ENCODE peak calls at places on chromosomes 6 and 20, in six cellular contexts. T is H1, V is IMR-90, D is H9, Z is neuronal stem cell, U is mesendoderm. J is an unnamed sample.
A peak's percentile ranks its signal among the peaks of the same experiment; 100 is the strongest.

GRCh38 chr6:115969930-115970273 is 90.8 kb downstream of the FRK start:
- DNase-seq in D (no peak), Z (no peak), T (no peak), V (peak; percentile 6), U (no peak), J (no peak)

GRCh38 chr6:69022991-69023390 is 387.9 kb downstream of the ADGRB3 start:
- DNase-seq in Z (no peak), T (no peak), V (peak; percentile 53), U (no peak), D (no peak), J (no peak)

GRCh38 chr20:6559791-6560190 is 207.7 kb upstream of the BMP2 start:
- DNase-seq in U (no peak), Z (no peak), V (peak; percentile 8), D (no peak), T (no peak), J (no peak)

GRCh38 chr6:158853072-158853871 is 34.1 kb upstream of the EZR start:
- DNase-seq in U (peak; percentile 99), V (peak; percentile 79), D (peak; percentile 99), T (peak; percentile 84), Z (peak; percentile 67), J (peak; percentile 94)

GRCh38 chr20:14065774-14066173 is 70.5 kb downstream of the MACROD2 start:
- DNase-seq in U (no peak), Z (no peak), V (no peak), D (no peak), T (no peak), J (no peak)

GRCh38 chr6:32666420-32667300 is at the start of gene HLA-DQB1:
- DNase-seq in Z (peak; percentile 31), U (peak; percentile 53), T (no peak), D (peak; percentile 75), V (no peak), J (peak; percentile 52)

GRCh38 chr6:158405933-158406332 is 93.7 kb downstream of the TULP4 start:
- DNase-seq in D (no peak), T (no peak), U (no peak), V (no peak), Z (no peak), J (no peak)

GRCh38 chr6:160930547-160931377 is 60.8 kb upstream of the MAP3K4 start:
- DNase-seq in Z (peak; percentile 72), V (peak; percentile 71), D (peak; percentile 76), U (peak; percentile 76), T (peak; percentile 90), J (peak; percentile 98)

GRCh38 chr20:33373735-33374605 is 27.3 kb downstream of the CDK5RAP1 start:
- DNase-seq in D (no peak), V (peak; percentile 94), T (no peak), U (no peak), Z (no peak), J (no peak)

GRCh38 chr6:145532361-145532760 is 203.0 kb downstream of the EPM2A start:
- DNase-seq in T (peak; percentile 45), V (no peak), D (peak; percentile 56), U (peak; percentile 46), Z (no peak), J (no peak)

GRCh38 chr6:49849121-49849907 is 17.0 kb downstream of the CRISP1 start:
- DNase-seq in V (peak; percentile 55), T (no peak), Z (peak; percentile 41), U (peak; percentile 59), D (no peak), J (peak; percentile 89)

GRCh38 chr20:45044084-45044573 is 56.8 kb downstream of the KCNS1 start:
- DNase-seq in T (no peak), Z (peak; percentile 44), D (peak; percentile 38), V (peak; percentile 86), U (peak; percentile 88), J (peak; percentile 92)

GRCh38 chr6:136076496-136076895 is 173.6 kb downstream of the MTFR2 start:
- DNase-seq in D (no peak), T (no peak), V (peak; percentile 65), Z (no peak), U (no peak), J (peak; percentile 19)

GRCh38 chr20:4817230-4817671 is 95.5 kb downstream of the PRND start:
- DNase-seq in U (no peak), D (no peak), V (no peak), Z (no peak), T (no peak), J (peak; percentile 79)

GRCh38 chr6:79494841-79495240 is 42.4 kb downstream of the LCA5 start:
- DNase-seq in U (peak; percentile 77), V (no peak), T (peak; percentile 70), Z (no peak), D (peak; percentile 50), J (no peak)

GRCh38 chr6:30325150-30325872 is 1.4 kb upstream of the TRIM39 start:
- DNase-seq in U (peak; percentile 51), D (no peak), V (peak; percentile 49), Z (no peak), T (no peak), J (peak; percentile 65)

GRCh38 chr6:4291453-4292403 is 156.4 kb upstream of the ECI2 start:
- DNase-seq in T (no peak), D (no peak), Z (no peak), V (peak; percentile 75), U (peak; percentile 31), J (peak; percentile 72)

DNA sequence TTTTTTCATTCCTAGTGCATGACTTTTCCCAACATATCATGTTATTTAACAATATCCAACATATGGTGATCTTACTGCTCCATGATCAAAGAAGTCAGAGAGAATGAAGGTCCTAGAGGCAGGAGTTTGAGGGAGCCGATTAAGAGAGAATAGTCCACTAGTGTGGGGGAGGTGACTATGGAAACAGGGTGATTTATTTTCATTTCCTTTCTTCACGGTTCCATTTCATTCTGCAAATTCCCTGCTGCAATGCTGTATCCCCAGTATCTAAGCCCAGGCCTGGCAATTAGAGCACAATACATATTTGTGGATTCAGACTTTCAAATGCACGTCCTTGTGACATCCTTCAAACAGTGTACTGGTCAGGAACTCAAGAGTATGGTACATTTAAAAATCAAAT is 91.4 kb downstream of the CD83 start:
- DNase-seq in T (no peak), Z (no peak), D (no peak), U (no peak), V (no peak), J (no peak)
- H3K4me1 ChIP-seq in T (peaks cover 13% of the 10 kb centered on the region), Z (peaks cover 3% of the 10 kb centered on the region), D (peaks cover 2% of the 10 kb centered on the region), U (peaks cover 8% of the 10 kb centered on the region), V (peaks cover 6% of the 10 kb centered on the region), J (peaks cover 12% of the 10 kb centered on the region)

GRCh38 chr6:121994936-121995335 is 404.5 kb upstream of the HSF2 start:
- DNase-seq in T (no peak), V (no peak), Z (no peak), U (no peak), D (no peak), J (no peak)

GRCh38 chr6:121998631-121999030 is 400.8 kb upstream of the HSF2 start:
- DNase-seq in T (no peak), U (no peak), D (no peak), V (no peak), Z (no peak), J (no peak)

DNA sequence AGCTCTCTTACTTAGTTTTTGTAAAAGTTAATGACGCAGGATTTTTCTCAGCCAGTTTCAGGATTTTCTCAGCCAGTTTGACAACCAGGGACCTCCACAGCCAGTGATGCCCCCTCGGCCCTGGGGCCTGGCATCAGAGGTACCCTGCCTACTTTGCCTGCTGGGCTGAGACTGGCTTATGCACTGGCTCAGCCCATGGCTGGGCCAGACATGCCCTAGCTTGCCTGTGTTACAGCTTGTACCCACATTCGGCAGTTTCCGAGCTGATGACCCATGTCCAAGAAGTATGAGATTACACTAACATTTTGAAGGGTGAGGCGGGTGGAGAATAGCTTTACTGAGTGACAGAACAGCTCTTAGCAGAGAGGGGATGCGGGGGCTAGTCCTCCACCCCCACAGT is 406.1 kb upstream of the HSF2 start:
- DNase-seq in D (no peak), T (no peak), V (no peak), U (no peak), Z (no peak), J (no peak)
- H2AK5ac ChIP-seq in D (no peak overlapping the region), T (no peak overlapping the region), V (no peak overlapping the region), U (no peak overlapping the region), Z (no peak overlapping the region), J (no peak overlapping the region)

DNA sequence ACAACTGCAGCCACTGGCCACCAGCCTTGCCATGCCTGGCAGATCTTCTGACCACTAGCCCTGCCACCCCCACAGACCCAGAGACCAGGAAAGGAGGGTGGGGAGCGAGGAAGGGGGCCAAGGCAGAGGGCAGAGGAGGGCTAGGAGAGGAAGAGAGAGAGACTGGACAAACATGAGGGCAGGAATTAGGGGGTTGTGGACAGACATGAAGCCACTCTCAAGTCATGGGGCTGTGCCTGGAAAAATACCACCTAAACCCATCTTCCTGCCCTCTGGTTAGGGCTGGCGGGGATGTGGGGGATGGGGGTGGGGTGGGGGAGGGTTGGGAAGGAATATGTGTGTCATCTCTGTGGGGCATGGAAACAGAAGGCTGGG is 1.4 kb upstream of the SLC29A1 start:
- DNase-seq in T (no peak), U (no peak), D (no peak), V (no peak), Z (no peak), J (no peak)
- H3K4me1 ChIP-seq in T (peaks cover 50% of the 10 kb centered on the region), U (peaks cover 26% of the 10 kb centered on the region), D (peaks cover 24% of the 10 kb centered on the region), V (peaks cover 16% of the 10 kb centered on the region), Z (peaks cover 61% of the 10 kb centered on the region), J (peaks cover 61% of the 10 kb centered on the region)

GRCh38 chr6:134911532-134911931 is 38.4 kb downstream of the ALDH8A1 start:
- DNase-seq in T (no peak), Z (no peak), U (no peak), D (no peak), V (peak; percentile 88), J (no peak)
- H2AK5ac ChIP-seq in T (no peak overlapping the region), Z (no peak overlapping the region), U (no peak overlapping the region), D (no peak overlapping the region), V (peak overlapping the region; percentile 57), J (peak overlapping the region; percentile 46)

J was measured in trophoblast cell.